ENCODE peak calls at places on chromosomes 11 and 22, in ten cellular contexts. One of them, this sample, is unnamed.

GRCh38 chr11:70498171-70498571 is 99.8 kb downstream of the CTTN start:
- DNase-seq in activated effector memory CD4-positive, alpha-beta T cell treated with Interleukin-2 at 50 U/mL for 16 hours: no peak
- DNase-seq in HCT116: no peak
- DNase-seq in NCI-H2171 treated with DMSO at 0.1 percent for 48 hours: no peak
- DNase-seq in T-helper 9 cell: no peak
- DNase-seq in left lobe of liver: no peak
- DNase-seq in MCF 10A: no peak
- DNase-seq in NCI-H1436: no peak
- DNase-seq in activated CD4-positive, alpha-beta T cell treated with anti-CD3 and anti-CD28 coated beads for 36 hours: no peak
- DNase-seq in activated T-cell treated with anti-CD3 and anti-CD28 coated beads, Interleukin-2, amount 50 U/mL, for 72 hours: no peak
- DNase-seq in this sample: no peak

GRCh38 chr11:106389096-106389495 is 311.6 kb downstream of the AASDHPPT start:
- DNase-seq in MCF 10A: no peak
- DNase-seq in activated T-cell treated with anti-CD3 and anti-CD28 coated beads, Interleukin-2, amount 50 U/mL, for 72 hours: no peak
- DNase-seq in activated effector memory CD4-positive, alpha-beta T cell treated with Interleukin-2 at 50 U/mL for 16 hours: no peak
- DNase-seq in NCI-H2171 treated with DMSO at 0.1 percent for 48 hours: no peak
- DNase-seq in NCI-H1436: no peak
- DNase-seq in activated CD4-positive, alpha-beta T cell treated with anti-CD3 and anti-CD28 coated beads for 36 hours: no peak
- DNase-seq in T-helper 9 cell: no peak
- DNase-seq in left lobe of liver: no peak
- DNase-seq in HCT116: no peak
- DNase-seq in this sample: no peak

GRCh38 chr11:43697679-43698078 is 17.1 kb downstream of the HSD17B12 start:
- DNase-seq in activated effector memory CD4-positive, alpha-beta T cell treated with Interleukin-2 at 50 U/mL for 16 hours: no peak
- DNase-seq in activated T-cell treated with anti-CD3 and anti-CD28 coated beads, Interleukin-2, amount 50 U/mL, for 72 hours: no peak
- DNase-seq in HCT116: no peak
- DNase-seq in MCF 10A: no peak
- DNase-seq in NCI-H2171 treated with DMSO at 0.1 percent for 48 hours: no peak
- DNase-seq in NCI-H1436: no peak
- DNase-seq in T-helper 9 cell: no peak
- DNase-seq in activated CD4-positive, alpha-beta T cell treated with anti-CD3 and anti-CD28 coated beads for 36 hours: no peak
- DNase-seq in left lobe of liver: no peak
- DNase-seq in this sample: no peak

GRCh38 chr11:726278-726915 is 20.4 kb downstream of the EPS8L2 start:
- DNase-seq in MCF 10A: peak
- DNase-seq in activated CD4-positive, alpha-beta T cell treated with anti-CD3 and anti-CD28 coated beads for 36 hours: peak
- DNase-seq in NCI-H2171 treated with DMSO at 0.1 percent for 48 hours: peak
- DNase-seq in activated effector memory CD4-positive, alpha-beta T cell treated with Interleukin-2 at 50 U/mL for 16 hours: peak
- DNase-seq in T-helper 9 cell: peak
- DNase-seq in left lobe of liver: peak
- DNase-seq in NCI-H1436: no peak
- DNase-seq in HCT116: no peak
- DNase-seq in activated T-cell treated with anti-CD3 and anti-CD28 coated beads, Interleukin-2, amount 50 U/mL, for 72 hours: peak
- DNase-seq in this sample: no peak

GRCh38 chr11:3203221-3204043 is 15.2 kb downstream of the MRGPRG start:
- DNase-seq in T-helper 9 cell: no peak
- DNase-seq in MCF 10A: no peak
- DNase-seq in HCT116: no peak
- DNase-seq in activated CD4-positive, alpha-beta T cell treated with anti-CD3 and anti-CD28 coated beads for 36 hours: no peak
- DNase-seq in activated T-cell treated with anti-CD3 and anti-CD28 coated beads, Interleukin-2, amount 50 U/mL, for 72 hours: no peak
- DNase-seq in left lobe of liver: no peak
- DNase-seq in NCI-H2171 treated with DMSO at 0.1 percent for 48 hours: peak
- DNase-seq in NCI-H1436: no peak
- DNase-seq in activated effector memory CD4-positive, alpha-beta T cell treated with Interleukin-2 at 50 U/mL for 16 hours: no peak
- DNase-seq in this sample: no peak

GRCh38 chr11:556175-556699 is 4.3 kb downstream of the LMNTD2 start:
- DNase-seq in activated T-cell treated with anti-CD3 and anti-CD28 coated beads, Interleukin-2, amount 50 U/mL, for 72 hours: no peak
- DNase-seq in T-helper 9 cell: no peak
- DNase-seq in NCI-H2171 treated with DMSO at 0.1 percent for 48 hours: no peak
- DNase-seq in NCI-H1436: no peak
- DNase-seq in left lobe of liver: no peak
- DNase-seq in activated effector memory CD4-positive, alpha-beta T cell treated with Interleukin-2 at 50 U/mL for 16 hours: no peak
- DNase-seq in MCF 10A: no peak
- DNase-seq in HCT116: no peak
- DNase-seq in activated CD4-positive, alpha-beta T cell treated with anti-CD3 and anti-CD28 coated beads for 36 hours: peak
- DNase-seq in this sample: no peak

GRCh38 chr22:45683248-45683647 is 11.6 kb downstream of the ATXN10 start:
- DNase-seq in activated effector memory CD4-positive, alpha-beta T cell treated with Interleukin-2 at 50 U/mL for 16 hours: no peak
- DNase-seq in NCI-H1436: no peak
- DNase-seq in activated CD4-positive, alpha-beta T cell treated with anti-CD3 and anti-CD28 coated beads for 36 hours: no peak
- DNase-seq in HCT116: no peak
- DNase-seq in left lobe of liver: no peak
- DNase-seq in activated T-cell treated with anti-CD3 and anti-CD28 coated beads, Interleukin-2, amount 50 U/mL, for 72 hours: no peak
- DNase-seq in NCI-H2171 treated with DMSO at 0.1 percent for 48 hours: no peak
- DNase-seq in MCF 10A: no peak
- DNase-seq in T-helper 9 cell: no peak
- DNase-seq in this sample: no peak

GRCh38 chr11:125376117-125376516 is 119.9 kb downstream of the FEZ1 start:
- DNase-seq in activated CD4-positive, alpha-beta T cell treated with anti-CD3 and anti-CD28 coated beads for 36 hours: no peak
- DNase-seq in NCI-H1436: no peak
- DNase-seq in left lobe of liver: no peak
- DNase-seq in HCT116: no peak
- DNase-seq in NCI-H2171 treated with DMSO at 0.1 percent for 48 hours: peak
- DNase-seq in T-helper 9 cell: no peak
- DNase-seq in activated effector memory CD4-positive, alpha-beta T cell treated with Interleukin-2 at 50 U/mL for 16 hours: no peak
- DNase-seq in activated T-cell treated with anti-CD3 and anti-CD28 coated beads, Interleukin-2, amount 50 U/mL, for 72 hours: no peak
- DNase-seq in MCF 10A: peak
- DNase-seq in this sample: peak

GRCh38 chr11:68999093-68999747 is 13.8 kb downstream of the MRGPRF start:
- DNase-seq in T-helper 9 cell: no peak
- DNase-seq in NCI-H2171 treated with DMSO at 0.1 percent for 48 hours: no peak
- DNase-seq in activated T-cell treated with anti-CD3 and anti-CD28 coated beads, Interleukin-2, amount 50 U/mL, for 72 hours: no peak
- DNase-seq in left lobe of liver: peak
- DNase-seq in NCI-H1436: no peak
- DNase-seq in MCF 10A: no peak
- DNase-seq in activated CD4-positive, alpha-beta T cell treated with anti-CD3 and anti-CD28 coated beads for 36 hours: no peak
- DNase-seq in activated effector memory CD4-positive, alpha-beta T cell treated with Interleukin-2 at 50 U/mL for 16 hours: no peak
- DNase-seq in HCT116: no peak
- DNase-seq in this sample: no peak

GRCh38 chr11:38323961-38324761 is 1726.1 kb upstream of the RAG2 start:
- DNase-seq in HCT116: no peak
- DNase-seq in activated CD4-positive, alpha-beta T cell treated with anti-CD3 and anti-CD28 coated beads for 36 hours: no peak
- DNase-seq in T-helper 9 cell: no peak
- DNase-seq in left lobe of liver: no peak
- DNase-seq in NCI-H2171 treated with DMSO at 0.1 percent for 48 hours: no peak
- DNase-seq in activated effector memory CD4-positive, alpha-beta T cell treated with Interleukin-2 at 50 U/mL for 16 hours: no peak
- DNase-seq in NCI-H1436: no peak
- DNase-seq in activated T-cell treated with anti-CD3 and anti-CD28 coated beads, Interleukin-2, amount 50 U/mL, for 72 hours: no peak
- DNase-seq in MCF 10A: peak
- DNase-seq in this sample: no peak

GRCh38 chr22:28917747-28918543 is 34.6 kb downstream of the ZNRF3 start:
- DNase-seq in activated effector memory CD4-positive, alpha-beta T cell treated with Interleukin-2 at 50 U/mL for 16 hours: no peak
- DNase-seq in activated CD4-positive, alpha-beta T cell treated with anti-CD3 and anti-CD28 coated beads for 36 hours: no peak
- DNase-seq in activated T-cell treated with anti-CD3 and anti-CD28 coated beads, Interleukin-2, amount 50 U/mL, for 72 hours: no peak
- DNase-seq in left lobe of liver: no peak
- DNase-seq in HCT116: peak
- DNase-seq in T-helper 9 cell: no peak
- DNase-seq in NCI-H1436: no peak
- DNase-seq in MCF 10A: no peak
- DNase-seq in NCI-H2171 treated with DMSO at 0.1 percent for 48 hours: peak
- DNase-seq in this sample: peak

GRCh38 chr11:44950036-44950624 is 553 bp downstream of the TP53I11 start:
- DNase-seq in activated effector memory CD4-positive, alpha-beta T cell treated with Interleukin-2 at 50 U/mL for 16 hours: no peak
- DNase-seq in MCF 10A: no peak
- DNase-seq in T-helper 9 cell: peak
- DNase-seq in HCT116: no peak
- DNase-seq in activated T-cell treated with anti-CD3 and anti-CD28 coated beads, Interleukin-2, amount 50 U/mL, for 72 hours: peak
- DNase-seq in activated CD4-positive, alpha-beta T cell treated with anti-CD3 and anti-CD28 coated beads for 36 hours: peak
- DNase-seq in left lobe of liver: no peak
- DNase-seq in NCI-H2171 treated with DMSO at 0.1 percent for 48 hours: peak
- DNase-seq in NCI-H1436: no peak
- DNase-seq in this sample: no peak

GRCh38 chr11:70067036-70067435 is 11.1 kb upstream of the ANO1 start:
- DNase-seq in T-helper 9 cell: no peak
- DNase-seq in HCT116: no peak
- DNase-seq in NCI-H2171 treated with DMSO at 0.1 percent for 48 hours: no peak
- DNase-seq in activated T-cell treated with anti-CD3 and anti-CD28 coated beads, Interleukin-2, amount 50 U/mL, for 72 hours: no peak
- DNase-seq in left lobe of liver: peak
- DNase-seq in NCI-H1436: no peak
- DNase-seq in MCF 10A: no peak
- DNase-seq in activated effector memory CD4-positive, alpha-beta T cell treated with Interleukin-2 at 50 U/mL for 16 hours: no peak
- DNase-seq in activated CD4-positive, alpha-beta T cell treated with anti-CD3 and anti-CD28 coated beads for 36 hours: no peak
- DNase-seq in this sample: no peak

GRCh38 chr11:113881856-113882255 is 6.5 kb upstream of the USP28 start:
- DNase-seq in NCI-H2171 treated with DMSO at 0.1 percent for 48 hours: no peak
- DNase-seq in activated CD4-positive, alpha-beta T cell treated with anti-CD3 and anti-CD28 coated beads for 36 hours: no peak
- DNase-seq in T-helper 9 cell: no peak
- DNase-seq in activated T-cell treated with anti-CD3 and anti-CD28 coated beads, Interleukin-2, amount 50 U/mL, for 72 hours: no peak
- DNase-seq in MCF 10A: peak
- DNase-seq in left lobe of liver: no peak
- DNase-seq in NCI-H1436: no peak
- DNase-seq in HCT116: no peak
- DNase-seq in activated effector memory CD4-positive, alpha-beta T cell treated with Interleukin-2 at 50 U/mL for 16 hours: no peak
- DNase-seq in this sample: no peak

GRCh38 chr11:282630-283360 is 4.6 kb downstream of the NLRP6 start:
- DNase-seq in HCT116: no peak
- DNase-seq in activated CD4-positive, alpha-beta T cell treated with anti-CD3 and anti-CD28 coated beads for 36 hours: peak
- DNase-seq in activated T-cell treated with anti-CD3 and anti-CD28 coated beads, Interleukin-2, amount 50 U/mL, for 72 hours: no peak
- DNase-seq in NCI-H2171 treated with DMSO at 0.1 percent for 48 hours: no peak
- DNase-seq in T-helper 9 cell: no peak
- DNase-seq in activated effector memory CD4-positive, alpha-beta T cell treated with Interleukin-2 at 50 U/mL for 16 hours: no peak
- DNase-seq in left lobe of liver: peak
- DNase-seq in NCI-H1436: no peak
- DNase-seq in MCF 10A: no peak
- DNase-seq in this sample: no peak

GRCh38 chr11:15800121-15800800 is 556.1 kb downstream of the SOX6 start:
- DNase-seq in NCI-H1436: no peak
- DNase-seq in NCI-H2171 treated with DMSO at 0.1 percent for 48 hours: no peak
- DNase-seq in HCT116: no peak
- DNase-seq in activated T-cell treated with anti-CD3 and anti-CD28 coated beads, Interleukin-2, amount 50 U/mL, for 72 hours: peak
- DNase-seq in MCF 10A: peak
- DNase-seq in T-helper 9 cell: no peak
- DNase-seq in activated effector memory CD4-positive, alpha-beta T cell treated with Interleukin-2 at 50 U/mL for 16 hours: no peak
- DNase-seq in left lobe of liver: no peak
- DNase-seq in activated CD4-positive, alpha-beta T cell treated with anti-CD3 and anti-CD28 coated beads for 36 hours: peak
- DNase-seq in this sample: no peak

This sample was measured in NCI-H524 treated with DMSO at 0.1 percent for 48 hours.